ENCODE peak calls at places on chromosome X, in eight cellular contexts. Q, V, N, J, K, X, I and H are unnamed samples. For H3K4me1, the result is how much of the 10 kb centered on the place peaks cover.

GRCh38 chrX:154458954-154459829 is 1.1 kb downstream of the PLXNA3 start:
- DNase-seq in K (no peak), V (no peak), I (no peak), N (peak), X (no peak), Q (no peak), J (peak), H (peak)

GRCh38 chrX:47179221-47179927 is 14.3 kb upstream of the UBA1 start:
- DNase-seq in I (no peak), Q (no peak), K (no peak), X (no peak), J (peak), V (peak), N (no peak), H (no peak)

GRCh38 chrX:12447448-12448154 is 309.3 kb downstream of the FRMPD4 start:
- DNase-seq in J (peak), I (no peak), K (peak), X (no peak), Q (peak), V (peak), N (no peak), H (peak)

GRCh38 chrX:2638279-2638678 is 52.8 kb upstream of the CD99 start:
- DNase-seq in Q (no peak), N (no peak), V (no peak), X (no peak), J (no peak), I (no peak), K (no peak), H (no peak)

GRCh38 chrX:7568130-7568529 is 274.8 kb upstream of the VCX start:
- DNase-seq in K (no peak), J (no peak), V (no peak), N (no peak), I (no peak), Q (no peak), X (no peak), H (no peak)

GRCh38 chrX:49277520-49277799 is 7.9 kb downstream of the PPP1R3F start:
- DNase-seq in X (no peak), N (no peak), Q (no peak), V (no peak), K (no peak), I (no peak), J (no peak), H (no peak)

GRCh38 chrX:17860811-17861495 is at the start of gene RAI2:
- DNase-seq in I (no peak), V (no peak), Q (no peak), N (no peak), X (peak), K (no peak), J (no peak), H (peak)

GRCh38 chrX:134163836-134164235 is 73.1 kb upstream of the CCDC160 start:
- DNase-seq in X (no peak), N (no peak), K (no peak), V (no peak), J (no peak), I (no peak), Q (no peak), H (no peak)

GRCh38 chrX:68833855-68834331 is 5.1 kb downstream of the EFNB1 start:
- DNase-seq in V (peak), I (no peak), X (no peak), N (peak), J (no peak), Q (no peak), K (no peak), H (no peak)

GRCh38 chrX:47585273-47585672 is 3.0 kb downstream of the TIMP1 start:
- DNase-seq in V (no peak), I (no peak), K (no peak), Q (no peak), J (no peak), X (peak), N (no peak), H (peak)

GRCh38 chrX:51798701-51799100 is 55.5 kb downstream of the GSPT2 start:
- DNase-seq in N (peak), X (no peak), J (no peak), V (no peak), I (no peak), K (no peak), Q (no peak), H (no peak)

GRCh38 chrX:118552501-118552900 is 56.9 kb downstream of the DOCK11 start:
- DNase-seq in V (peak), I (no peak), K (peak), X (no peak), J (peak), Q (peak), N (no peak), H (no peak)

GRCh38 chrX:44992775-44993174 is 119.8 kb downstream of the KDM6A start:
- DNase-seq in N (no peak), X (no peak), J (no peak), V (no peak), Q (no peak), I (no peak), K (no peak), H (no peak)

GRCh38 chrX:25344191-25344936 is 328.6 kb upstream of the ARX start:
- DNase-seq in Q (no peak), N (no peak), K (no peak), X (no peak), I (no peak), J (no peak), V (no peak), H (no peak)
- H3K4me1 ChIP-seq in Q (under half), N (under half), K (under half), X (under half), I (under half), J (under half), V (under half), H (under half)

DNA sequence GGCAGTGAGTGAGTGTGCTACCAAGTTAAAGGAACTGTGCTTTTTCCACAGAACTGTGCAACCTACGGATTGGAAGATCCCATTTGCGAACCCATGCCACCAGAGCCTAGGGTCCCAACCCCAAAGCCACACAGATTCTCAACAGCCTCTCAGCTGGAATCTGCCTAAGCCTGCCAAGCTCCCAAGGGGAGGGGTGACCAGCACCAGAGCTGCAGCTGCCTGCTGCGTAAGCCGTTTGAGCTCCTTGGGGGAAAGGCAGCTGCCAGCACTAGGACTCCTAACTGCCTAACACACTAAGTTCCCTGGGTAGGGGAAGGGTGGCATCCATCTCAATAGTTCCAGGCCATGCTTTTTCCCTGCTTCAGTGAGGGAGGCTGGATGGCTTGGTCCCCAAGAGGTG is 738.1 kb upstream of the PRKX start:
- DNase-seq in Q (no peak), K (no peak), I (no peak), J (no peak), N (no peak), V (no peak), X (no peak), H (no peak)
- H2AFZ ChIP-seq in Q (no peak), K (no peak), I (no peak), J (no peak), N (no peak), V (no peak), X (no peak), H (no peak)

DNA sequence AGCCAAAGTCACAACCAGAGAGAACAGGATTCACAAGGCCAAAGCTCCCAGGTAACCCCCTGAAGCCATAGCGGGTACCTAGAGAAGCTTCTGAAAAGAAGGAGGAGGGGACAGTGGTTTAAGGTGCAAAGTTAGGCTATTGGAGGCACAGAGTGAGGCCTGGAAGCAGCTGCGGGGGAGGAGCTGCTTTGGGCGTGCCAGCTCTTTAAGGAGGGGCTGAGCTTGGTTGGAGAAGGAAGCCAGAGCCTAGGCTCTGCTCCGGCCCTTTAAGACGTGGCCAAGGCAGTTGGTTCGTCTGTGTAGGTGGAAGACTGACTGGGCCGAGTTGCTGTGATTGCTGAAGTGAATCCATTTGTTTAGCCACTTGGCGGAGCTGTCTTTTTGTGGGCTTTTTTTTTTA is 1.5 kb downstream of the KLF8 start:
- DNase-seq in I (peak), V (peak), N (no peak), J (peak), Q (peak), K (no peak), X (peak), H (peak)
- H3K27ac ChIP-seq in I (no peak), V (peak), N (no peak), J (no peak), Q (no peak), K (no peak), X (no peak), H (no peak)

GRCh38 chrX:107718156-107718621 is 57.4 kb downstream of the TSC22D3 start:
- DNase-seq in I (no peak), X (peak), N (peak), V (peak), J (peak), Q (peak), K (peak), H (peak)
- H3K4me1 ChIP-seq in I (under half), X (under half), N (half or more), V (under half), J (under half), Q (under half), K (under half), H (half or more)